ENCODE peak calls at places on chromosomes 12 and 14, in ten cellular contexts. R, J, B, K, D, H, N, Y, T and U are unnamed samples. For H3K4me1, the result is how much of the 10 kb centered on the place peaks cover.

GRCh38 chr14:105195533-105196227 is 14.6 kb upstream of the NUDT14 start:
- DNase-seq in T (no peak), R (peak), N (no peak), Y (no peak), D (no peak), B (no peak), K (no peak), J (no peak), H (no peak), U (no peak)

GRCh38 chr12:111105294-111105693 is 184.9 kb upstream of the MYL2 start:
- DNase-seq in N (no peak), T (no peak), D (no peak), R (no peak), Y (no peak), B (no peak), K (no peak), J (no peak), H (no peak), U (no peak)

GRCh38 chr12:71295913-71296312 is 138.1 kb upstream of the TSPAN8 start:
- DNase-seq in Y (no peak), N (no peak), K (no peak), T (no peak), D (no peak), B (no peak), H (no peak), J (no peak), R (no peak), U (no peak)

GRCh38 chr14:29486132-29486531 is 441.5 kb downstream of the PRKD1 start:
- DNase-seq in R (no peak), D (no peak), T (no peak), B (no peak), Y (no peak), J (no peak), K (no peak), N (no peak), H (no peak), U (no peak)

GRCh38 chr14:62409909-62410308 is 635.3 kb downstream of the KCNH5 start:
- DNase-seq in K (no peak), R (no peak), D (no peak), B (no peak), J (no peak), N (no peak), H (no peak), T (no peak), Y (no peak), U (no peak)

GRCh38 chr14:34051966-34052657 is 101.2 kb upstream of the EGLN3 start:
- DNase-seq in J (peak), D (no peak), K (no peak), H (no peak), R (no peak), N (no peak), B (no peak), Y (no peak), T (no peak), U (no peak)

GRCh38 chr12:105933671-105934665 is 204.8 kb downstream of the NUAK1 start:
- DNase-seq in J (no peak), N (peak), K (no peak), R (no peak), H (peak), B (peak), Y (no peak), D (peak), T (no peak), U (peak)

GRCh38 chr12:42652048-42652447 is 62.5 kb upstream of the PRICKLE1 start:
- DNase-seq in N (no peak), D (no peak), T (no peak), B (no peak), J (no peak), Y (no peak), R (no peak), K (no peak), H (no peak), U (no peak)

GRCh38 chr12:106183735-106184134 is 45.0 kb upstream of the NUAK1 start:
- DNase-seq in R (no peak), B (no peak), D (no peak), T (no peak), Y (peak), N (no peak), K (no peak), H (no peak), J (no peak), U (no peak)

GRCh38 chr12:69360348-69360672 is 767 bp downstream of the YEATS4 start:
- DNase-seq in B (no peak), K (no peak), J (no peak), N (no peak), D (no peak), H (no peak), Y (no peak), T (no peak), R (no peak), U (no peak)

GRCh38 chr14:70906785-70907171 is 481 bp upstream of the PCNX1 start:
- DNase-seq in R (no peak), J (no peak), D (no peak), B (no peak), N (no peak), Y (no peak), H (no peak), T (no peak), K (no peak), U (no peak)

GRCh38 chr14:99381688-99382060 is 99.0 kb downstream of the SETD3 start:
- DNase-seq in J (no peak), K (no peak), N (no peak), D (no peak), T (no peak), H (no peak), B (no peak), R (no peak), Y (peak), U (no peak)

DNA sequence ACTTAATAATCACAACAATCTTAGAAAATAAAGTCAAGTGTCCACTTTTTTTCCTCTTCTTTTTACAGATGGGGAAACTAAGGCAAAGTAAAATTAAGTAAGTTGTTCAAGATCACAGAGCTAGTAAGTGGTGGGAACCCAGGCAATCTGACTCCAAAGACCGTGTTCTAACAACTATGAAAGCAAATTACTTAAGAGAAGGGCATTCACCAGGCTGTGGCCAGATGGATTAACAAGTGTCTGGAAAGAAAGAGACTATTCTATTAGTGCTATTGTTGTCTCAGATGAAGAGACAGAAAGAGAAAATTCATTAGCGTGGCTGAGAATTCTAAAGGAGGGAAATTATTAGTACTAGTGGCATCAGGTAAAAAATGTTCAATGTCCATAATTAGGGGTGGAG is 48.5 kb downstream of the FGD6 start:
- DNase-seq in K (no peak), D (no peak), H (no peak), N (no peak), T (no peak), B (no peak), Y (no peak), J (no peak), R (peak), U (no peak)
- H3K4me1 ChIP-seq in K (under half), D (under half), H (under half), N (under half), T (under half), B (under half), Y (under half), J (under half), R (under half), U (under half)

GRCh38 chr12:401235-402126 is at the start of gene CCDC77:
- DNase-seq in T (peak), K (peak), D (peak), J (peak), N (peak), B (peak), H (peak), Y (peak), R (peak), U (peak)
- TF ChIP-seq CTCF in T (peak), K (peak), D (peak), J (peak), N (peak), B (peak), H (no peak), Y (no peak), R (peak), U (peak)

GRCh38 chr12:124691429-124691828 is 124.0 kb upstream of the NCOR2 start:
- DNase-seq in D (no peak), R (no peak), H (no peak), T (no peak), B (no peak), J (no peak), N (no peak), K (no peak), Y (no peak), U (no peak)
- H3K4me1 ChIP-seq in D (under half), R (under half), H (under half), T (under half), B (under half), J (under half), N (under half), K (under half), Y (under half), U (under half)

GRCh38 chr12:112539221-112539620 is 120.5 kb downstream of the PTPN11 start:
- DNase-seq in Y (no peak), D (no peak), K (no peak), H (no peak), R (no peak), N (no peak), T (no peak), J (no peak), B (no peak), U (no peak)
- TF ChIP-seq CTCF in Y (peak), D (no peak), K (no peak), H (no peak), R (peak), N (no peak), T (no peak), J (peak), B (no peak), U (peak)

GRCh38 chr14:77106666-77107065 is 8.6 kb downstream of the CIPC start:
- DNase-seq in D (no peak), B (no peak), T (no peak), K (no peak), R (peak), N (no peak), Y (no peak), J (no peak), H (no peak), U (no peak)
- H3K4me1 ChIP-seq in D (half or more), B (under half), T (under half), K (half or more), R (half or more), N (half or more), Y (under half), J (under half), H (half or more), U (under half)

GRCh38 chr12:31011746-31012567 is 61.7 kb upstream of the DDX11 start:
- DNase-seq in T (peak), D (no peak), B (no peak), K (no peak), Y (peak), H (no peak), J (no peak), R (no peak), N (peak), U (no peak)
- TF ChIP-seq CTCF in T (peak), D (no peak), B (no peak), K (no peak), Y (peak), H (no peak), J (peak), R (peak), N (peak), U (no peak)

DNA sequence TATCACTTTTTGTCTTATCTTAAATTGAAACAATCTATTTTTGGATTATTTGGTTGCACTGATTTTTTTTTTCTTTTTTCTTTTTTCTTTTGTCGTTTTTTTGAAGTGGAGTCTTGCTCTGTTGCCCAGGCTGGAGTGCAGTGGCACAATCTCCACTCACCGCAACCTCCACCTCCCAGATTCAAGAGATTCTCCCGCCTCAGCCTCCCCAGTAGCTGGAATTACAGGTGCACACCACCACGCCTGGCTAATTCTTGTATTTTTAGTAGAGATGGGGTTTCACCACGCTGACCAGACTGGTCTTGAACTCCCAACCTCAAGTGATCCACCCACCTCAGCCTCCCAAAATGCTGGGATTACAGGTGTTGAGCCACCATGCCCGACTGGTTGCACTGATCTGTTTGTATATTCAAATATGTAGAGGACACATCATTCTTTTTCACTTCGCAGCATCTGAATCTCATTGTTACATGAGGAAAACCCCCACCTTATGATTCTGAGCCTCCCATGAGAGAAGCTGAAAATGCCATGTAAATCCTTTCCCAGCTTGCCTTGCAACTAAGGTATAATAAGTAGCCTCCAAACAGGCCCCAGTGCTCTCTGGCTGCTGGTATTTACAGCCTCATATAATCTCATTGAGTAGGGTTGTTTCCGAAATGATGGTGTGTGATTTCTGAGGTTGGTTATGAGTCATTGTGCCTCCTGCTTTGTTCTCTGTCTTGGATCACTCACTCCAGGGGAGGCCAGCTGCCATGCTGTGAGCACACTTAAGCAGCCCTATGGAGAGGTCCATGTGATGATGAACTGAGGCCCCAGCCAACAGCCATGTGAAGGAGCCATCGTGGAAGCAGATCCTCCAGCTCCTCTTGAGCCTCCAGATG is 5.2 kb upstream of the HSP90B1 start:
- DNase-seq in N (no peak), B (no peak), D (no peak), T (no peak), H (no peak), K (no peak), Y (peak), J (no peak), R (no peak), U (no peak)
- H3K4me1 ChIP-seq in N (under half), B (under half), D (under half), T (under half), H (under half), K (under half), Y (under half), J (under half), R (under half), U (under half)

GRCh38 chr12:49643961-49644619 is 20.7 kb downstream of the PRPF40B start:
- DNase-seq in R (no peak), B (no peak), Y (no peak), D (no peak), H (no peak), K (no peak), J (no peak), T (no peak), N (no peak), U (no peak)

GRCh38 chr12:49641748-49642369 is 18.5 kb downstream of the PRPF40B start:
- DNase-seq in Y (no peak), R (no peak), N (no peak), B (no peak), J (no peak), T (no peak), H (no peak), D (no peak), K (no peak), U (no peak)

GRCh38 chr12:49644620-49644994 is 21.2 kb downstream of the PRPF40B start:
- DNase-seq in Y (peak), H (no peak), D (peak), R (peak), J (peak), K (peak), B (peak), T (peak), N (peak), U (no peak)

GRCh38 chr12:49643135-49643534 is 19.8 kb downstream of the PRPF40B start:
- DNase-seq in R (no peak), D (no peak), Y (no peak), K (no peak), N (no peak), B (no peak), T (no peak), H (no peak), J (no peak), U (no peak)

GRCh38 chr12:49642370-49642802 is 19.0 kb downstream of the PRPF40B start:
- DNase-seq in D (no peak), K (no peak), R (no peak), B (no peak), N (no peak), J (peak), H (no peak), Y (no peak), T (no peak), U (no peak)
- TF ChIP-seq CTCF in D (no peak), K (no peak), R (no peak), B (no peak), N (no peak), J (no peak), H (no peak), Y (no peak), T (no peak), U (no peak)